ENCODE peak calls at places on chromosomes 1 and 21, in nine cellular contexts. Q is SW480; X is GM19239; R is D721Med; B is fibroblast of lung; O is nucleus accumbens; V is pons; Y is C1 segment of cervical spinal cord; W is central memory CD4-positive, alpha-beta T cell. N is an unnamed sample.

GRCh38 chr1:157363660-157364140 is 188.6 kb downstream of the FCRL5 start:
- DNase-seq in O (no peak), W (no peak), Q (peak), Y (no peak), R (peak), V (peak), B (peak), X (peak), N (no peak)

GRCh38 chr1:51320967-51321923 is 9.1 kb downstream of the TTC39A start:
- DNase-seq in B (no peak), Y (no peak), V (no peak), W (no peak), O (no peak), R (no peak), X (no peak), Q (no peak), N (no peak)

GRCh38 chr1:117607471-117607870 is 1.6 kb downstream of the TENT5C start:
- DNase-seq in W (peak), R (no peak), X (no peak), O (no peak), Q (no peak), B (no peak), V (peak), Y (no peak), N (no peak)

GRCh38 chr1:231683439-231684165 is 57.0 kb downstream of the DISC1 start:
- DNase-seq in R (no peak), O (no peak), B (no peak), W (no peak), V (no peak), X (no peak), Q (no peak), Y (no peak), N (no peak)

GRCh38 chr1:29312469-29313466 is 76.4 kb downstream of the PTPRU start:
- DNase-seq in O (no peak), R (peak), Q (no peak), X (no peak), Y (no peak), W (no peak), V (no peak), B (no peak), N (no peak)

GRCh38 chr1:80472145-80472544 is 1328.6 kb upstream of the ADGRL2 start:
- DNase-seq in V (no peak), W (no peak), O (no peak), B (no peak), X (no peak), Q (no peak), Y (no peak), R (no peak), N (no peak)

GRCh38 chr21:16978309-16978895 is 534.4 kb upstream of the CXADR start:
- DNase-seq in V (no peak), Q (no peak), R (no peak), B (no peak), X (no peak), O (no peak), W (no peak), Y (no peak), N (no peak)

GRCh38 chr1:2233997-2234761 is 6.1 kb downstream of the SKI start:
- DNase-seq in Q (peak), R (no peak), Y (peak), O (peak), V (peak), B (peak), W (peak), X (peak), N (no peak)

GRCh38 chr1:54051936-54052469 is 1.0 kb downstream of the TMEM59 start:
- DNase-seq in W (no peak), O (no peak), Y (no peak), Q (peak), V (peak), B (peak), R (no peak), X (no peak), N (no peak)

GRCh38 chr1:82978461-82979324 is 1020.2 kb downstream of the TTLL7 start:
- DNase-seq in Q (no peak), W (no peak), B (no peak), V (no peak), R (no peak), X (no peak), O (no peak), Y (no peak), N (no peak)

GRCh38 chr1:212396638-212397037 is 18.0 kb downstream of the PACC1 start:
- DNase-seq in B (peak), Q (peak), X (no peak), V (no peak), O (no peak), R (no peak), Y (no peak), W (no peak), N (no peak)

GRCh38 chr1:53127546-53127945 is 14.9 kb downstream of the SLC1A7 start:
- DNase-seq in B (no peak), R (no peak), X (no peak), W (no peak), Q (no peak), V (no peak), Y (no peak), O (no peak), N (no peak)

GRCh38 chr1:25003457-25004190 is 73.5 kb upstream of the RUNX3 start:
- DNase-seq in Q (no peak), O (no peak), B (no peak), X (no peak), V (no peak), W (no peak), R (no peak), Y (no peak), N (no peak)

GRCh38 chr1:66244429-66244828 is 289.5 kb upstream of the SGIP1 start:
- DNase-seq in B (no peak), Q (peak), X (no peak), V (peak), R (no peak), W (no peak), Y (peak), O (peak), N (no peak)

N was measured in amygdala.